ENCODE peak calls at places on chromosomes 11 and 22, in four cellular contexts. J is AG10803, C is Daoy, S is pulmonary artery endothelial cell. O is an unnamed sample.

GRCh38 chr11:69540118-69541000 is 58.9 kb downstream of the LINC01488 start:
- DNase-seq in J (no peak), C (peak), S (no peak), O (no peak)

GRCh38 chr22:29032014-29032475 is 29.6 kb downstream of the C22orf31 start:
- DNase-seq in J (no peak), C (no peak), S (no peak), O (no peak)

GRCh38 chr11:103681855-103682254 is 354.6 kb upstream of the DDI1 start:
- DNase-seq in J (no peak), C (no peak), S (no peak), O (no peak)

GRCh38 chr11:60831501-60832079 is 10.3 kb upstream of the CCDC86 start:
- DNase-seq in J (peak), C (peak), S (no peak), O (no peak)

GRCh38 chr11:44977493-44977984 is 26.9 kb upstream of the TP53I11 start:
- DNase-seq in J (no peak), C (no peak), S (no peak), O (no peak)

GRCh38 chr22:48630444-48630777 is 1197.3 kb downstream of the BRD1 start:
- DNase-seq in J (no peak), C (no peak), S (no peak), O (no peak)

GRCh38 chr11:76291576-76292526 is 85.5 kb upstream of the WNT11 start:
- DNase-seq in J (no peak), C (peak), S (no peak), O (no peak)

GRCh38 chr11:13364388-13364787 is 86.8 kb downstream of the BMAL1 start:
- DNase-seq in J (no peak), C (peak), S (no peak), O (no peak)

GRCh38 chr11:77589181-77589520 is 602 bp upstream of the AQP11 start:
- DNase-seq in J (no peak), C (no peak), S (no peak), O (peak)

GRCh38 chr11:71236836-71237475 is 15.4 kb downstream of the SHANK2 start:
- DNase-seq in J (no peak), C (no peak), S (no peak), O (no peak)

GRCh38 chr11:36376888-36377758 is 81.0 kb downstream of the PRR5L start:
- DNase-seq in J (peak), C (peak), S (no peak), O (no peak)

GRCh38 chr11:22792497-22792896 is 37.1 kb downstream of the SVIP start:
- DNase-seq in J (peak), C (peak), S (peak), O (peak)

GRCh38 chr22:49207008-49207775 is 620.5 kb downstream of the BRD1 start:
- DNase-seq in J (no peak), C (no peak), S (no peak), O (no peak)

GRCh38 chr11:44568358-44568705 is 2.9 kb downstream of the CD82 start:
- DNase-seq in J (no peak), C (peak), S (no peak), O (no peak)

GRCh38 chr11:114083256-114084252 is 24.0 kb downstream of the ZBTB16 start:
- DNase-seq in J (no peak), C (no peak), S (no peak), O (no peak)

GRCh38 chr11:17405232-17406005 is 17.0 kb upstream of the KCNJ11 start:
- DNase-seq in J (peak), C (peak), S (no peak), O (no peak)

GRCh38 chr11:86800076-86800955 is at the start of gene PRSS23:
- DNase-seq in J (peak), C (peak), S (no peak), O (no peak)

GRCh38 chr11:17388609-17389204 is at the start of gene KCNJ11:
- DNase-seq in J (no peak), C (no peak), S (no peak), O (no peak)

GRCh38 chr11:11916981-11917399 is 75.2 kb downstream of the USP47 start:
- DNase-seq in J (peak), C (peak), S (no peak), O (no peak)